ENCODE peak calls at places on chromosome 21, in four cellular contexts. One of them, this sample, is unnamed.

GRCh38 chr21:45326169-45326833 is 38.6 kb upstream of the POFUT2 start:
- DNase-seq in fibroblast of gingiva: peak
- DNase-seq in NCI-H526 treated with DMSO at 0.1 percent for 48 hours: no peak
- DNase-seq in cardiac fibroblast: peak
- DNase-seq in this sample: no peak

GRCh38 chr21:39908265-39908923 is 41.2 kb downstream of the PCP4 start:
- DNase-seq in cardiac fibroblast: no peak
- DNase-seq in NCI-H526 treated with DMSO at 0.1 percent for 48 hours: no peak
- DNase-seq in fibroblast of gingiva: no peak
- DNase-seq in this sample: no peak

GRCh38 chr21:37358392-37358791 is 8.2 kb upstream of the DYRK1A start:
- DNase-seq in NCI-H526 treated with DMSO at 0.1 percent for 48 hours: no peak
- DNase-seq in cardiac fibroblast: peak
- DNase-seq in fibroblast of gingiva: no peak
- DNase-seq in this sample: no peak

GRCh38 chr21:26280715-26281310 is 110.2 kb upstream of the APP start:
- DNase-seq in cardiac fibroblast: no peak
- DNase-seq in fibroblast of gingiva: peak
- DNase-seq in NCI-H526 treated with DMSO at 0.1 percent for 48 hours: no peak
- DNase-seq in this sample: no peak

GRCh38 chr21:18369115-18369514 is 34.5 kb downstream of the TMPRSS15 start:
- DNase-seq in fibroblast of gingiva: peak
- DNase-seq in NCI-H526 treated with DMSO at 0.1 percent for 48 hours: peak
- DNase-seq in cardiac fibroblast: peak
- DNase-seq in this sample: no peak

GRCh38 chr21:21122680-21123079 is 124.5 kb downstream of the NCAM2 start:
- DNase-seq in cardiac fibroblast: no peak
- DNase-seq in fibroblast of gingiva: no peak
- DNase-seq in NCI-H526 treated with DMSO at 0.1 percent for 48 hours: no peak
- DNase-seq in this sample: no peak

GRCh38 chr21:44916965-44917364 is 3.7 kb downstream of the ITGB2 start:
- DNase-seq in fibroblast of gingiva: no peak
- DNase-seq in cardiac fibroblast: no peak
- DNase-seq in NCI-H526 treated with DMSO at 0.1 percent for 48 hours: no peak
- DNase-seq in this sample: no peak

GRCh38 chr21:45330075-45330781 is 42.5 kb upstream of the POFUT2 start:
- DNase-seq in cardiac fibroblast: peak
- DNase-seq in NCI-H526 treated with DMSO at 0.1 percent for 48 hours: no peak
- DNase-seq in fibroblast of gingiva: peak
- DNase-seq in this sample: no peak

GRCh38 chr21:42191064-42191463 is 27.9 kb upstream of the ABCG1 start:
- DNase-seq in fibroblast of gingiva: no peak
- DNase-seq in cardiac fibroblast: no peak
- DNase-seq in NCI-H526 treated with DMSO at 0.1 percent for 48 hours: no peak
- DNase-seq in this sample: no peak

GRCh38 chr21:35232545-35233176 is 183.6 kb upstream of the RUNX1 start:
- DNase-seq in cardiac fibroblast: peak
- DNase-seq in fibroblast of gingiva: peak
- DNase-seq in NCI-H526 treated with DMSO at 0.1 percent for 48 hours: no peak
- DNase-seq in this sample: no peak

This sample was measured in effector memory CD4-positive, alpha-beta T cell.